ENCODE peak calls at places on chromosomes 5 and 9, in five cellular contexts. L is SK-N-SH, A is K562, Q is HepG2, Y is GM12878. T is an unnamed sample.

GRCh38 chr9:27888661-27889295 is 315.5 kb upstream of the C9orf72 start:
- DNase-seq in L (peak), A (peak), Q (peak), Y (peak), T (peak)

GRCh38 chr9:95018099-95018927 is 291.8 kb downstream of the AOPEP start:
- DNase-seq in L (no peak), A (peak), Q (peak), Y (no peak), T (peak)

GRCh38 chr9:95644377-95644776 is 127.6 kb upstream of the PTCH1 start:
- DNase-seq in L (no peak), A (no peak), Q (no peak), Y (no peak), T (no peak)

GRCh38 chr5:79229357-79230174 is 6.4 kb upstream of the JMY start:
- DNase-seq in L (peak), A (no peak), Q (no peak), Y (peak), T (no peak)

GRCh38 chr5:45507174-45507573 is 189.0 kb downstream of the HCN1 start:
- DNase-seq in L (no peak), A (no peak), Q (no peak), Y (no peak), T (no peak)

GRCh38 chr5:153352685-153353219 is 137.7 kb upstream of the GRIA1 start:
- DNase-seq in L (no peak), A (no peak), Q (no peak), Y (peak), T (no peak)

GRCh38 chr9:136665704-136666363 is 3.1 kb downstream of the EGFL7 start:
- DNase-seq in L (peak), A (peak), Q (no peak), Y (no peak), T (no peak)

GRCh38 chr5:43353668-43354067 is 40.5 kb upstream of the HMGCS1 start:
- DNase-seq in L (no peak), A (no peak), Q (no peak), Y (no peak), T (no peak)

GRCh38 chr5:89735108-89735507 is 674.4 kb downstream of the CETN3 start:
- DNase-seq in L (no peak), A (no peak), Q (no peak), Y (no peak), T (no peak)

GRCh38 chr9:99114846-99115500 is 10.1 kb downstream of the TGFBR1 start:
- DNase-seq in L (no peak), A (no peak), Q (no peak), Y (no peak), T (no peak)

GRCh38 chr5:68433921-68434879 is 218.6 kb downstream of the PIK3R1 start:
- DNase-seq in L (no peak), A (peak), Q (peak), Y (peak), T (peak)

GRCh38 chr5:180820788-180821321 is 18.2 kb upstream of the MGAT1 start:
- DNase-seq in L (no peak), A (no peak), Q (no peak), Y (no peak), T (no peak)

GRCh38 chr9:120970249-120970648 is 43.7 kb upstream of the TRAF1 start:
- DNase-seq in L (no peak), A (no peak), Q (peak), Y (no peak), T (no peak)

GRCh38 chr9:135079676-135080075 is 7.8 kb upstream of the OLFM1 start:
- DNase-seq in L (no peak), A (no peak), Q (no peak), Y (no peak), T (no peak)

GRCh38 chr9:70411141-70411929 is 3.1 kb downstream of the KLF9 start:
- DNase-seq in L (no peak), A (peak), Q (peak), Y (no peak), T (no peak)

GRCh38 chr9:78235296-78235770 is 542 bp upstream of the CEP78 start:
- DNase-seq in L (peak), A (no peak), Q (no peak), Y (no peak), T (no peak)

GRCh38 chr5:76831108-76831447 is 12.2 kb downstream of the F2RL1 start:
- DNase-seq in L (no peak), A (no peak), Q (no peak), Y (peak), T (no peak)

GRCh38 chr9:117704024-117704575 is at the start of gene TLR4:
- DNase-seq in L (no peak), A (no peak), Q (no peak), Y (peak), T (no peak)

GRCh38 chr5:150779397-150780179 is 1.0 kb downstream of the SMIM3 start:
- DNase-seq in L (no peak), A (no peak), Q (no peak), Y (no peak), T (no peak)

GRCh38 chr5:61344187-61344944 is 12.3 kb downstream of the ZSWIM6 start:
- DNase-seq in L (peak), A (no peak), Q (no peak), Y (no peak), T (no peak)

GRCh38 chr9:30075451-30076199 is 2308.8 kb upstream of the ACO1 start:
- DNase-seq in L (no peak), A (no peak), Q (peak), Y (peak), T (peak)

GRCh38 chr5:73596705-73597328 is 29.2 kb upstream of the ARHGEF28 start:
- DNase-seq in L (peak), A (peak), Q (peak), Y (no peak), T (peak)

GRCh38 chr9:136327313-136327971 is at the start of gene GPSM1:
- DNase-seq in L (peak), A (peak), Q (no peak), Y (no peak), T (no peak)

GRCh38 chr9:89363311-89363670 is 45.0 kb downstream of the SECISBP2 start:
- DNase-seq in L (no peak), A (no peak), Q (no peak), Y (no peak), T (no peak)

DNA sequence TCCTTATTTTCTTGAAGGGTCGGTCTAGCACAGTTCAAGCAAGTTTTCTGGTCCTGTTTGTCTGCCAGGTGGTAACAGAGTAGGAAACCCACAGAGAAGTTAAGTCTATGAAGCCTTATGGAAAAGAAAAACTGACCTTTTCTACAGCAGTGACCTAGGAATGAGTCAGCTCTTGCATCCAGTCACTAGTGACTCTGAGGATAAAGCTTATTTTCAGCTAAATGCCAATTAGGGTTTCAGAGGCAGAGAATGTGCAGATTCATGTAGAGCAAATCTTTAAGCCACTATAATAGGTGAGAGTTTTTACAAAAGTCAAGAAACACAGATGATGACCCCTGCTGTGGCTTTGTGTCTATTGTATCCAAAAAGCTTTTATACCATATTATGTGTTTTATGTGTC is 100.7 kb downstream of the CWC27 start:
- DNase-seq in L (no peak), A (peak), Q (no peak), Y (no peak), T (peak)
- TF ChIP-seq SIN3A in L (no peak), A (no peak), Q (no peak), Y (no peak), T (no peak)

DNA sequence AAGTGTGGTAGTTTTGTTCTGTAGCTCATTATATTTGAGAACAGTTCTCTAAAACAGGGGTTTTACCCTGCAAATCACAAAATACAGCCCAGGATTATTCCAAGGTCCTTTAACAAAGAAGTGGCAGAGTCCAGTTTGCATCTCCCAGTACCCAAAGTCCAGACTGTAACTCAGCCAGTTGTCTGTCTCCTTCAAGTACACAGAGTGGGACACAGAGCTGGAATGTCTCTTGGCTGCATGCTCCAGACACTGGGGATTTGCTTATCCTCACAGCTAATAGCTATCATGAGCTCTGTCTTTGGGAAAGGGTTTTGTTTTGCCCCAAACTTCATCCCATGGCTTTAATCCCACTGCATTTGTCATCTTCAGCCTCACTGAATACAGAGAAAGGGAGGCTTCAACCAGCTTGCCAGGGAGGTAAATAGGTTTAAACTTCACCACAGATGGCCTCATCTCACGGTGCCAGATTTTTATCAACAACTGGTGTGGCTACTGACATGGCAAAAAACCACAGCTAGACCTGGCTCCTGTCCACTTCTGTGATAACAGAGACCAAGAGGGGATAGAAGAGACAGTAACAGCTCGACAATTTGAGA is 412.2 kb upstream of the SLC24A2 start:
- DNase-seq in L (peak), A (no peak), Q (no peak), Y (no peak), T (no peak)
- TF ChIP-seq SIN3A in L (no peak), A (no peak), Q (no peak), Y (no peak), T (no peak)

DNA sequence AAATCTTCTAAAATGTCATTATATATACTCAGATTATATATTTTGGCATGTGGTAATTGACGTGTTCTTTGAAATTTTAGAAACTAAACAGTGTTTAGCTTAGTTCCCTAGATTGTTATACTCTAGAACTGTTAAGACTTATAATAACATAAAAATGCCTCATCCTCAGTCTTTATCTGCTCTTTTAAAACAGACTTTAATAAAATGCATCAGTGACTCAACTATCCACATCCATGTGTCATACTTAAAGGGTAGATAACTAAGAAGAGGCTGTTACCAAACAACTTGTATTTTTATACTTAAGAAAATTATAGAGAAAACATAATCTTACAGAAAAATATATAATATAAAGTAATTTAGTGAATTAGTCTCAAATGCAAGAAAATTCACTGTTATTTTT is 15.2 kb downstream of the NFIL3 start:
- DNase-seq in L (no peak), A (no peak), Q (no peak), Y (no peak), T (no peak)
- TF ChIP-seq SIN3A in L (no peak), A (no peak), Q (no peak), Y (no peak), T (no peak)

GRCh38 chr9:101477736-101478135 is 42.2 kb upstream of the ALDOB start:
- DNase-seq in L (no peak), A (no peak), Q (no peak), Y (no peak), T (no peak)
- TF ChIP-seq SIN3A in L (no peak), A (no peak), Q (no peak), Y (no peak), T (no peak)

T was measured in HCT116.